ENCODE peak calls at places on chromosomes 4 and X, in six cellular contexts. A, Y, C, J, M and V are unnamed samples.

GRCh38 chr4:28621541-28621940 is 1760.9 kb downstream of the STIM2 start:
- DNase-seq in A (no peak), Y (no peak), C (no peak), J (no peak), M (no peak), V (no peak)

GRCh38 chr4:87209696-87210095 is 10.7 kb downstream of the KLHL8 start:
- DNase-seq in A (peak), Y (no peak), C (no peak), J (no peak), M (no peak), V (no peak)

GRCh38 chr4:154018659-154019058 is 229.8 kb upstream of the SFRP2 start:
- DNase-seq in A (peak), Y (no peak), C (peak), J (no peak), M (no peak), V (no peak)

GRCh38 chrX:80578518-80579105 is 158.4 kb downstream of the TENT5D start:
- DNase-seq in A (peak), Y (no peak), C (peak), J (peak), M (no peak), V (peak)

GRCh38 chrX:34624416-34624815 is 32.7 kb downstream of the TMEM47 start:
- DNase-seq in A (no peak), Y (no peak), C (no peak), J (no peak), M (no peak), V (no peak)

GRCh38 chrX:3362956-3363355 is 16.5 kb upstream of the MXRA5 start:
- DNase-seq in A (no peak), Y (no peak), C (no peak), J (no peak), M (no peak), V (peak)

GRCh38 chrX:404656-405055 is 17.9 kb upstream of the PPP2R3B start:
- DNase-seq in A (no peak), Y (no peak), C (no peak), J (no peak), M (no peak), V (no peak)

GRCh38 chrX:39309721-39310152 is 508.5 kb downstream of the MID1IP1 start:
- DNase-seq in A (no peak), Y (no peak), C (peak), J (no peak), M (peak), V (no peak)

GRCh38 chr4:56743550-56743949 is 62.5 kb upstream of the HOPX start:
- DNase-seq in A (no peak), Y (no peak), C (peak), J (no peak), M (no peak), V (no peak)

GRCh38 chr4:146271466-146271865 is 57.1 kb downstream of the REELD1 start:
- DNase-seq in A (peak), Y (no peak), C (no peak), J (no peak), M (no peak), V (no peak)

GRCh38 chr4:151099976-151100417 is 569 bp downstream of the RPS3A start:
- DNase-seq in A (peak), Y (no peak), C (peak), J (no peak), M (no peak), V (no peak)

GRCh38 chr4:67687639-67688038 is 13.3 kb downstream of the UBA6 start:
- DNase-seq in A (no peak), Y (peak), C (no peak), J (no peak), M (no peak), V (no peak)

GRCh38 chr4:2962099-2962455 is 1.1 kb downstream of the NOP14 start:
- DNase-seq in A (peak), Y (no peak), C (peak), J (no peak), M (no peak), V (no peak)

GRCh38 chrX:10356979-10357378 is 200.2 kb downstream of the CLCN4 start:
- DNase-seq in A (no peak), Y (no peak), C (no peak), J (no peak), M (no peak), V (no peak)

GRCh38 chr4:4320951-4321714 is 31.1 kb downstream of the ZBTB49 start:
- DNase-seq in A (no peak), Y (no peak), C (no peak), J (no peak), M (no peak), V (no peak)

GRCh38 chrX:23901065-23901464 is 6.7 kb downstream of the APOO start:
- DNase-seq in A (peak), Y (no peak), C (no peak), J (peak), M (no peak), V (peak)

GRCh38 chrX:145502670-145503069 is 255.4 kb downstream of the SPANXN1 start:
- DNase-seq in A (no peak), Y (no peak), C (no peak), J (no peak), M (no peak), V (no peak)

GRCh38 chr4:2786152-2786671 is 6.7 kb upstream of the SH3BP2 start:
- DNase-seq in A (peak), Y (no peak), C (no peak), J (no peak), M (no peak), V (no peak)

GRCh38 chr4:3766207-3766790 is at the start of gene ADRA2C:
- DNase-seq in A (no peak), Y (no peak), C (peak), J (no peak), M (no peak), V (no peak)

GRCh38 chr4:140851032-140851636 is 94.9 kb upstream of the TBC1D9 start:
- DNase-seq in A (peak), Y (no peak), C (peak), J (peak), M (no peak), V (peak)

GRCh38 chr4:36178489-36178888 is 65.8 kb downstream of the ARAP2 start:
- DNase-seq in A (no peak), Y (no peak), C (no peak), J (no peak), M (no peak), V (no peak)

GRCh38 chr4:81648576-81649272 is 177.0 kb upstream of the RASGEF1B start:
- DNase-seq in A (peak), Y (no peak), C (no peak), J (no peak), M (peak), V (no peak)

DNA sequence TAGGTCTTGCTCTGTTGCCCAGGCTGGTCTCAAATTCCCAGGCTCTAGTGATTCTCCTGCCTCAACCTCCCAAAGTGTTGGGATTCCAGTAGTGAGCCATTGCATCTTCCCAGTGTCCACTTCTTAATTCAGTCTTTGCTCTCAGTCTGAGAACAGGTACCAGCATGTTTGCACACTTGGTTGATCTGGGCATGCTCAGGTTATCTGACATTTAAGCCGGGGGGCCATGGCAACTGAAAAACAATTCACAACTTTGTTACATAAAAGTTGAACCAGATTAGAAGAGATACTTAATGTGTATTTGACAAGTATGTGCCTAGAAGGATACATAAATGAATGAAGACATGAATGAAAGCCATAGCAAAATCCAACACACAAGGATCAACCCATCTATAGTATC is 39.0 kb downstream of the FGFBP1 start:
- DNase-seq in A (no peak), Y (no peak), C (no peak), J (no peak), M (no peak), V (no peak)
- TF ChIP-seq CTCF in A (no peak), Y (no peak), C (no peak), J (no peak), M (no peak), V (no peak)

DNA sequence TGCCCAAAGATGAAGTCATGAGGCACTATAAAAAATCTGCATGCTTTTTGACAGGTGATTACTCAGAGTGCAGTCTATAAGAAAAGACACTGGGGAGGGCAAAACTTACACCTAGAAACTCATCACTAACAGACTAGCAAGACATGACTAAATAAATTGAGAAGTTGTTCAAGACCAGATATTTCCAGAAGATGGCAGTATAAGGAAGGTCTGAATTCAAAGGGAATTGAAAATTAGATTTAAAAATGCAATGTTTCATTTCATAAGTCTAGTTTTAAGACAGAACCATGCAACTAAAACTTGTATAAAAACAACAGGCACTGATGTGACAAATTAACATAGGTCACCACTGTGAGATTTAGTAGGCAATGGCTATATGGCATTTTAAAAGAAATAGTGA is 232.5 kb upstream of the POF1B start:
- DNase-seq in A (no peak), Y (peak), C (peak), J (no peak), M (no peak), V (no peak)
- TF ChIP-seq CTCF in A (no peak), Y (peak), C (peak), J (peak), M (no peak), V (no peak)

GRCh38 chr4:121462660-121463261 is 81.9 kb upstream of the QRFPR start:
- DNase-seq in A (peak), Y (peak), C (peak), J (peak), M (peak), V (peak)
- TF ChIP-seq CTCF in A (peak), Y (peak), C (peak), J (peak), M (peak), V (peak)

GRCh38 chr4:7844247-7844991 is 95.2 kb downstream of the AFAP1 start:
- DNase-seq in A (peak), Y (peak), C (peak), J (peak), M (peak), V (peak)
- TF ChIP-seq CTCF in A (peak), Y (peak), C (peak), J (peak), M (peak), V (peak)

GRCh38 chr4:41990383-41991111 is at the start of gene SLC30A9:
- DNase-seq in A (peak), Y (peak), C (peak), J (peak), M (peak), V (peak)

GRCh38 chr4:41991916-41992767 is 1.8 kb downstream of the SLC30A9 start:
- DNase-seq in A (no peak), Y (no peak), C (no peak), J (no peak), M (no peak), V (no peak)

GRCh38 chr4:41998019-41998418 is 7.7 kb downstream of the SLC30A9 start:
- DNase-seq in A (no peak), Y (no peak), C (no peak), J (no peak), M (no peak), V (no peak)

GRCh38 chr4:41992967-41993857 is 2.9 kb downstream of the SLC30A9 start:
- DNase-seq in A (no peak), Y (no peak), C (no peak), J (no peak), M (no peak), V (no peak)

GRCh38 chr4:41994461-41994860 is 4.1 kb downstream of the SLC30A9 start:
- DNase-seq in A (no peak), Y (no peak), C (no peak), J (no peak), M (no peak), V (no peak)
- TF ChIP-seq CTCF in A (no peak), Y (no peak), C (peak), J (peak), M (no peak), V (no peak)

DNA sequence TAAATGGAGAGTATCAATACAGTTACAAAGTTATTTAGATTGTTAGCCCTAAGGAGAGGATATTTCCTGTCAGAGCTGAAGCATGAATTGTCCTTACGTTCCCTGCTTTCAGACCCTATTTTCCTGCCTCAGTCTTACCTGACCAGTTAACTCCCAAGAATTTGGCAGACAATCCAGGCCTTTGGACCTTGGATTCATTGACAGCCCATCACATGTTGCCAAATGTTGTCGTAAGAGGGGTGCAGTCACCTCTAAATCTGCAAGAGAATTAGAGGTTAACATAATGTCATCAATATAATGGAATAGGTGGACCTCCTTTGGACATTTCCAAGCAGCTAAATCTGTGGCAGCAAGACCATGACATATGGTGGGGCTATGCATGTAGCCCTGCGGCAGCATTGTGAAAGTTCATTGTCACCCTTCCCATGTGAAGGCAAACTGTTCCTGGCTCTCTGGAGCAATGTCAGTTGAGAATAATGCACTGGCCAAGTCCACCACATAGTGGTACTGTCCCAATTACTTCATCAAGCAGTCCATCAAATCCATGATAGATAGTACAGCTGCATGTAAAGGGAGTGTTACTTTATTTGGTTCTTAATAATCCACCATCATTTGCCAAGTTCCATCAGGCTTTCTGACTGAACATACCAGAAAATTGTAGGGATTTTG is 1137.0 kb upstream of the POU3F4 start:
- DNase-seq in A (no peak), Y (no peak), C (no peak), J (no peak), M (no peak), V (no peak)
- TF ChIP-seq CTCF in A (no peak), Y (no peak), C (no peak), J (no peak), M (no peak), V (no peak)

DNA sequence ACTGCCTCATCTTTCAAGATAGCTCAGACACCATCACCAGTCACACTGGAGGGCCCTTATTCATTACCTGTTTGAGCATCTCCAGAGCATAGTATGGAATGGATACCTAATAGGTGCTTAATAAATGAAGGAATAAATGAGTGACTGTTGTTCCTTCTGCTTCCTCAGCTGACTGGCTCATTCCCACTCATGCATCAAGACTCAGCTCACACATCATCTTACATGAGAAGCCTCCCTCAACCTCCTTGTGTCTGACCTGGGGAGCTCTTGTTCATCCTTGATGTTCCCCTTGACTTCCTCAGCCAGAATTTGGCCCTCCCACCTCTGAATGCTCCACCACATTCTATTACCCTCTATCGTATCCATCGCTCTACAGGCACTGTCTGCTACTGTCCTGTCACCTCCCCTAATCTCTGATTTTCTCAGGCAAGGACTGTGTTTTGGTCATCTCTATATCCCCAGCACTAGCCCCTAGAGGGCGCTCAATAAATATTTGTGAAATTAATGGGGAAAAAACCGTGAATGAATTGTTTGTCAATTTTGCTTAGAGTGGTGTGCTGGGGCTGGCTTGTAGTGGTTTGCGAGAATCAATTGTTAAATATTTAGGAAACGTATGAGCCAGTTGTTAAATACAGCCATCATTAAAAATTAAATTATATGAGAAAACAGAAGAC is 88.3 kb downstream of the NHSL2 start:
- DNase-seq in A (peak), Y (no peak), C (peak), J (peak), M (no peak), V (no peak)
- TF ChIP-seq CTCF in A (peak), Y (peak), C (peak), J (peak), M (peak), V (peak)